ENCODE peak calls at places on chromosomes 3 and 15, in seven cellular contexts. K is breast epithelium; I is naive thymus-derived CD4-positive, alpha-beta T cell; F is prostate gland; G is iPS DF 6.9; V is stomach; M is fibroblast of pulmonary artery. L is an unnamed sample.

GRCh38 chr3:40992023-40992422 is 207.3 kb upstream of the CTNNB1 start:
- DNase-seq in G (no peak), I (no peak), V (no peak), M (no peak), K (peak), F (peak), L (no peak)

GRCh38 chr3:58241321-58242044 is 3.9 kb downstream of the ABHD6 start:
- DNase-seq in K (no peak), I (no peak), F (no peak), V (no peak), M (no peak), G (no peak), L (no peak)

GRCh38 chr3:101300073-101300472 is 20.3 kb downstream of the IMPG2 start:
- DNase-seq in F (no peak), K (no peak), V (no peak), I (no peak), M (no peak), G (no peak), L (no peak)

GRCh38 chr15:74402873-74403589 is 30.7 kb downstream of the SEMA7A start:
- DNase-seq in K (no peak), M (no peak), G (no peak), V (peak), I (peak), F (no peak), L (peak)

GRCh38 chr15:27747997-27748396 is 351.1 kb downstream of the OCA2 start:
- DNase-seq in G (no peak), V (no peak), F (no peak), I (no peak), M (no peak), K (no peak), L (no peak)

GRCh38 chr3:46129588-46130272 is 78.4 kb downstream of the CCR1 start:
- DNase-seq in I (peak), V (no peak), K (no peak), F (no peak), G (no peak), M (no peak), L (peak)

GRCh38 chr15:33382491-33382890 is 71.7 kb downstream of the RYR3 start:
- DNase-seq in K (no peak), M (no peak), F (no peak), I (no peak), V (no peak), G (no peak), L (no peak)

GRCh38 chr3:8990266-8991215 is 27.3 kb upstream of the RAD18 start:
- DNase-seq in K (no peak), I (no peak), M (peak), F (no peak), G (no peak), V (no peak), L (peak)

GRCh38 chr3:45817788-45818523 is 21.6 kb upstream of the SLC6A20 start:
- DNase-seq in K (peak), V (peak), M (peak), I (no peak), G (no peak), F (peak), L (no peak)

GRCh38 chr3:161371441-161372320 is at the start of gene SPTSSB:
- DNase-seq in I (peak), F (peak), V (peak), M (no peak), G (no peak), K (peak), L (no peak)

GRCh38 chr3:143972155-143972494 is 502 bp downstream of the DIPK2A start:
- DNase-seq in F (no peak), V (no peak), K (no peak), M (no peak), G (no peak), I (no peak), L (no peak)

GRCh38 chr15:82936966-82937647 is 15.4 kb downstream of the HOMER2 start:
- DNase-seq in V (no peak), M (no peak), F (no peak), I (no peak), K (no peak), G (no peak), L (no peak)

GRCh38 chr15:80480171-80480811 is 76.1 kb downstream of the ARNT2 start:
- DNase-seq in G (no peak), F (no peak), K (no peak), M (peak), V (no peak), I (no peak), L (no peak)

GRCh38 chr3:186849392-186849975 is 7.0 kb downstream of the ADIPOQ start:
- DNase-seq in G (no peak), F (no peak), M (peak), I (peak), V (no peak), K (no peak), L (peak)

GRCh38 chr3:43632269-43632733 is 10.5 kb upstream of the ANO10 start:
- DNase-seq in M (peak), I (no peak), K (no peak), V (no peak), G (no peak), F (no peak), L (no peak)

GRCh38 chr15:98719169-98719515 is 70.8 kb downstream of the IGF1R start:
- DNase-seq in M (peak), V (no peak), F (no peak), G (no peak), K (no peak), I (no peak), L (no peak)

GRCh38 chr3:128053614-128054013 is 1.4 kb downstream of the SEC61A1 start:
- DNase-seq in M (no peak), G (no peak), F (no peak), K (no peak), V (no peak), I (no peak), L (no peak)

GRCh38 chr3:170078620-170079281 is 41.0 kb downstream of the GPR160 start:
- DNase-seq in I (no peak), V (no peak), F (no peak), G (no peak), M (no peak), K (no peak), L (peak)

GRCh38 chr15:89781055-89781454 is 4.9 kb downstream of the MESP2 start:
- DNase-seq in V (no peak), I (no peak), F (no peak), G (no peak), M (no peak), K (no peak), L (no peak)

GRCh38 chr15:41501961-41502786 is 8.5 kb downstream of the ITPKA start:
- DNase-seq in V (no peak), F (no peak), M (no peak), K (no peak), G (no peak), I (peak), L (no peak)

GRCh38 chr3:83738202-83738601 is 1220.6 kb upstream of the CADM2 start:
- DNase-seq in F (no peak), M (no peak), I (no peak), V (no peak), K (no peak), G (no peak), L (no peak)

GRCh38 chr3:53493997-53494791 is at the start of gene CACNA1D:
- DNase-seq in M (no peak), I (no peak), K (peak), F (peak), V (peak), G (peak), L (no peak)

GRCh38 chr3:52019352-52020080 is 23.8 kb upstream of the RPL29 start:
- DNase-seq in K (no peak), M (peak), V (no peak), F (no peak), G (no peak), I (no peak), L (no peak)

GRCh38 chr3:58325525-58325992 is 7.1 kb upstream of the PXK start:
- DNase-seq in I (no peak), G (no peak), K (no peak), F (no peak), M (no peak), V (no peak), L (no peak)

GRCh38 chr3:16871915-16872842 is 12.6 kb upstream of the PLCL2 start:
- DNase-seq in I (no peak), K (no peak), M (peak), G (no peak), V (no peak), F (no peak), L (no peak)

GRCh38 chr3:17195192-17195611 is 310.4 kb downstream of the PLCL2 start:
- DNase-seq in I (no peak), M (peak), V (no peak), F (no peak), K (no peak), G (no peak), L (no peak)

GRCh38 chr3:18766971-18767370 is 341.8 kb upstream of the SATB1 start:
- DNase-seq in F (no peak), M (no peak), G (no peak), V (no peak), I (no peak), K (no peak), L (no peak)

GRCh38 chr3:78838362-78838761 is 929.4 kb downstream of the ROBO1 start:
- DNase-seq in F (no peak), G (no peak), K (no peak), V (no peak), I (no peak), M (no peak), L (no peak)

GRCh38 chr15:90979582-90979981 is 14.8 kb downstream of the PRC1 start:
- DNase-seq in F (no peak), K (no peak), G (no peak), V (no peak), I (no peak), M (no peak), L (no peak)

GRCh38 chr3:136750209-136750921 is 1.8 kb downstream of the STAG1 start:
- DNase-seq in V (no peak), I (no peak), K (no peak), M (peak), G (no peak), F (no peak), L (no peak)
- H3K4me3 ChIP-seq in V (peak), I (peak), K (peak), M (peak), G (no peak), F (peak), L (peak)

DNA sequence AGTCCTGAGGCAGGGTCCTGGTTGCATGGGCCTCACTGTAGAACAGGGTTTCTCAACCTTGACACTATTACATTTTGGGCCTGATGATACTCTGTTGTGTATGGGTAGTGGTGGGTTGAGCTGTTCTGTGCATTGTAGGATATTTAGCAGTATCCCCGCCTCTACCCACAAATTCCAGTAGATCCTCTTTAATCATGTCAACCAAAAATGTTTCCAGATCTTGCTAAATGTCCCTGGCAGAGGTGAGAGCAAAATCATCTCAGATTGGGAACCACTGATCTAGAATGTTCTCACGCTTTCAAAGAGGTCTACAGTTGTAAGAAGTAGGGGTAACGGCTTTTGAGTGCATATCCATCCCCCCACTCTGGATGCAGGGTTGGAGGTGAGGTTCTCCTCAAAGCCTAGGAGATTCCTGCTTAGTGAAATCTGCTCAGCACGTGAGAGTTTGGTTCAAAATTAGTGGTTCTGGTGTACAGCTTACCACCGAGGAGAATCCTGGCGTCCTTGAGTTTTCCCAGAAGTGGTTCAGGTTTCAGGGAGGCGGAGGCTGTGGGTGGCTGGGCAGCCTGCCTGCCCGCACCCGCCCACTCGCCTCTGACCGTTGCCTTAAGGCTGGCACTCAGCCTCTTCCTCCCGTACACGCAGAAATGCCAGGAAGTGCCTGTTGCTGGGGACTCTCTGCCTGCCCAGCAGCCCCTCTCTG is 5.3 kb downstream of the ACVR2B start:
- DNase-seq in M (peak), F (peak), V (peak), K (peak), G (no peak), I (no peak), L (no peak)
- H3K4me3 ChIP-seq in M (no peak), F (no peak), V (peak), K (peak), G (no peak), I (no peak), L (no peak)

GRCh38 chr15:96947830-96948229 is 617.3 kb downstream of the NR2F2 start:
- DNase-seq in V (no peak), K (no peak), F (no peak), G (no peak), I (no peak), M (peak), L (no peak)
- H3K4me3 ChIP-seq in V (peak), K (peak), F (no peak), G (no peak), I (no peak), M (peak), L (no peak)

GRCh38 chr15:31871159-31871886 is 159.0 kb upstream of the CHRNA7 start:
- DNase-seq in M (no peak), I (no peak), G (no peak), K (no peak), V (no peak), F (no peak), L (no peak)
- H3K4me3 ChIP-seq in M (peak), I (peak), G (peak), K (peak), V (peak), F (peak), L (peak)

DNA sequence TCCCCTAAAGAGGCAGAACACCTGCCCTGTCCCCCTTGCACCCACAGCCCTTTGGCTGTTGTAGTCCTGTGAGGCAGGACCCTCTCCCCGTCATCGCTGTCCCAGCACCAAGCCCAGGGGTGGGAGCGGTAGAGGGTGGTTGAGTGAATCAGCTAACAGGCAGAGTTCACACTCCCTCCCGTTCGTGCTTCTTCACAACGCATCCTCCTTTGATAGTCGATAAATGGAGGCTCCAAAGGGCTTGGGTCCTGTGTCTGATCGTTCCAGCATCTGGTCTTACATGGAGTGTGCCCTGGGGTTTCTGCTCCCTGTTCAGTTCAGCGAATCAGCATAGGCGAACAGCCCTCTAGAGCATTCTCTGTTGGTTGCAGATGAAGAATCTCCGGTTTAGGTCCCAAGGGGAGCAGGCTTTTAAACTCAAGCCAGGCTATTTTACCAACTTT is 820 bp upstream of the HMCES start:
- DNase-seq in G (no peak), K (no peak), M (no peak), V (no peak), F (no peak), I (no peak), L (no peak)
- H3K4me3 ChIP-seq in G (no peak), K (peak), M (no peak), V (peak), F (no peak), I (no peak), L (peak)

GRCh38 chr3:182709306-182709705 is 84.0 kb upstream of the ATP11B start:
- DNase-seq in F (no peak), M (no peak), G (no peak), K (no peak), I (no peak), V (no peak), L (no peak)

GRCh38 chr3:182711853-182712252 is 81.5 kb upstream of the ATP11B start:
- DNase-seq in M (no peak), I (no peak), G (no peak), F (no peak), K (no peak), V (no peak), L (no peak)

GRCh38 chr3:182708810-182709209 is 84.5 kb upstream of the ATP11B start:
- DNase-seq in G (no peak), K (no peak), M (no peak), I (no peak), F (no peak), V (no peak), L (no peak)

GRCh38 chr3:182711261-182711683 is 82.0 kb upstream of the ATP11B start:
- DNase-seq in I (no peak), G (no peak), K (no peak), F (no peak), M (no peak), V (no peak), L (no peak)

DNA sequence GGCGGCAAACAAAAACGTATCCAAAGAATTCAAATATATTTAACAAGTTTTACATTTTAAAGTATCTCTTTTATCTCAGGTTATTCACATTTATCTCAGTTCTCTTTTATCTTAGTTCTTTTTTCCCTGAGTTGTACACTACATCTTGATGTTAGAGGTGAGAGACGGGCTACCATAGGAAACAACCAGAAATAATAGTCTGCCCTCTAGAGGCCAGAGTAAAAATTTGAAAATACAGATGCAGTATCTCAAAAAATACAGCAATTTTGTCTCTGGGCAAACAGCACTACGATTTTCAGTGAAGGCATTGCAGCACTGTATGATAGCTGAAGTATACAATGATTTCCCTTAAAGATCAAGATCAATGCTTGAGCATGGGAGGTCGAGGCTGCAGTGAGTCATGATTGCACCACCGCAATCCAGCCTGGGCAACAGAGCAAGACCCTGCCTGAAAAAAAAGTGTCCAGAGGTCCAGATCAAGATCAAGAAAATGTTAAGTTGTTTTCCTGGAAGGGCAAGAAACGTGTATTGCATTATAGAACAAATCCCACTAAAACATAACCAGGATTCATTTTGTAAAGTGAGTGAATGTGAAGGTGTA is 82.6 kb upstream of the ATP11B start:
- DNase-seq in I (peak), V (no peak), M (peak), G (no peak), K (no peak), F (no peak), L (peak)
- H3K4me3 ChIP-seq in I (no peak), V (no peak), M (no peak), G (no peak), K (no peak), F (no peak), L (no peak)

L was measured in Jurkat, Clone E6-1.